ENCODE peak calls at places on chromosomes 16 and 17, in four cellular contexts. One of them, this sample, is unnamed.

GRCh38 chr17:62670202-62670821 is 42.8 kb downstream of the MRC2 start:
- DNase-seq in activated T-cell treated with anti-CD3 and anti-CD28 coated beads, Interleukin-2, amount 50 U/mL, for 72 hours: no peak
- DNase-seq in activated gamma-delta T cell treated with anti-CD3 and anti-CD28 coated beads, Interleukin-2, amount 50 U/mL, for 16 hours: no peak
- DNase-seq in HFF-Myc: no peak
- DNase-seq in this sample: no peak

GRCh38 chr17:15092261-15092660 is 172.9 kb downstream of the PMP22 start:
- DNase-seq in activated T-cell treated with anti-CD3 and anti-CD28 coated beads, Interleukin-2, amount 50 U/mL, for 72 hours: no peak
- DNase-seq in activated gamma-delta T cell treated with anti-CD3 and anti-CD28 coated beads, Interleukin-2, amount 50 U/mL, for 16 hours: no peak
- DNase-seq in HFF-Myc: no peak
- DNase-seq in this sample: no peak

GRCh38 chr17:60941028-60941427 is 263.4 kb downstream of the BCAS3 start:
- DNase-seq in HFF-Myc: peak; percentile 70
- DNase-seq in activated T-cell treated with anti-CD3 and anti-CD28 coated beads, Interleukin-2, amount 50 U/mL, for 72 hours: no peak
- DNase-seq in activated gamma-delta T cell treated with anti-CD3 and anti-CD28 coated beads, Interleukin-2, amount 50 U/mL, for 16 hours: no peak
- DNase-seq in this sample: no peak

GRCh38 chr16:16020291-16020690 is 70.9 kb downstream of the ABCC1 start:
- DNase-seq in activated gamma-delta T cell treated with anti-CD3 and anti-CD28 coated beads, Interleukin-2, amount 50 U/mL, for 16 hours: no peak
- DNase-seq in activated T-cell treated with anti-CD3 and anti-CD28 coated beads, Interleukin-2, amount 50 U/mL, for 72 hours: no peak
- DNase-seq in HFF-Myc: no peak
- DNase-seq in this sample: no peak

GRCh38 chr16:67672739-67673662 is 6.4 kb downstream of the C16orf86 start:
- DNase-seq in HFF-Myc: no peak
- DNase-seq in activated gamma-delta T cell treated with anti-CD3 and anti-CD28 coated beads, Interleukin-2, amount 50 U/mL, for 16 hours: no peak
- DNase-seq in activated T-cell treated with anti-CD3 and anti-CD28 coated beads, Interleukin-2, amount 50 U/mL, for 72 hours: peak; percentile 66
- DNase-seq in this sample: no peak

GRCh38 chr17:47693667-47694017 is 319 bp upstream of the TBKBP1 start:
- DNase-seq in activated T-cell treated with anti-CD3 and anti-CD28 coated beads, Interleukin-2, amount 50 U/mL, for 72 hours: peak; percentile 48
- DNase-seq in HFF-Myc: no peak
- DNase-seq in activated gamma-delta T cell treated with anti-CD3 and anti-CD28 coated beads, Interleukin-2, amount 50 U/mL, for 16 hours: no peak
- DNase-seq in this sample: no peak

GRCh38 chr16:87376660-87377059 is 6.9 kb downstream of the FBXO31 start:
- DNase-seq in HFF-Myc: no peak
- DNase-seq in activated gamma-delta T cell treated with anti-CD3 and anti-CD28 coated beads, Interleukin-2, amount 50 U/mL, for 16 hours: no peak
- DNase-seq in activated T-cell treated with anti-CD3 and anti-CD28 coated beads, Interleukin-2, amount 50 U/mL, for 72 hours: no peak
- DNase-seq in this sample: no peak

GRCh38 chr16:8869212-8869987 is 594 bp upstream of the CARHSP1 start:
- DNase-seq in HFF-Myc: no peak
- DNase-seq in activated T-cell treated with anti-CD3 and anti-CD28 coated beads, Interleukin-2, amount 50 U/mL, for 72 hours: no peak
- DNase-seq in activated gamma-delta T cell treated with anti-CD3 and anti-CD28 coated beads, Interleukin-2, amount 50 U/mL, for 16 hours: no peak
- DNase-seq in this sample: no peak

GRCh38 chr17:42111901-42112551 is 488 bp downstream of the DHX58 start:
- DNase-seq in activated gamma-delta T cell treated with anti-CD3 and anti-CD28 coated beads, Interleukin-2, amount 50 U/mL, for 16 hours: no peak
- DNase-seq in HFF-Myc: no peak
- DNase-seq in activated T-cell treated with anti-CD3 and anti-CD28 coated beads, Interleukin-2, amount 50 U/mL, for 72 hours: peak; percentile 39
- DNase-seq in this sample: peak; percentile 27

GRCh38 chr17:79478051-79478461 is 132.8 kb downstream of the RBFOX3 start:
- DNase-seq in HFF-Myc: no peak
- DNase-seq in activated gamma-delta T cell treated with anti-CD3 and anti-CD28 coated beads, Interleukin-2, amount 50 U/mL, for 16 hours: no peak
- DNase-seq in activated T-cell treated with anti-CD3 and anti-CD28 coated beads, Interleukin-2, amount 50 U/mL, for 72 hours: no peak
- DNase-seq in this sample: no peak

GRCh38 chr16:77443834-77444460 is 9.1 kb upstream of the ADAMTS18 start:
- DNase-seq in HFF-Myc: no peak
- DNase-seq in activated gamma-delta T cell treated with anti-CD3 and anti-CD28 coated beads, Interleukin-2, amount 50 U/mL, for 16 hours: no peak
- DNase-seq in activated T-cell treated with anti-CD3 and anti-CD28 coated beads, Interleukin-2, amount 50 U/mL, for 72 hours: no peak
- DNase-seq in this sample: no peak

GRCh38 chr17:58783380-58783779 is 27.7 kb downstream of the PPM1E start:
- DNase-seq in activated T-cell treated with anti-CD3 and anti-CD28 coated beads, Interleukin-2, amount 50 U/mL, for 72 hours: no peak
- DNase-seq in activated gamma-delta T cell treated with anti-CD3 and anti-CD28 coated beads, Interleukin-2, amount 50 U/mL, for 16 hours: no peak
- DNase-seq in HFF-Myc: no peak
- DNase-seq in this sample: no peak

GRCh38 chr16:14334366-14335105 is 263.4 kb downstream of the MRTFB start:
- DNase-seq in activated T-cell treated with anti-CD3 and anti-CD28 coated beads, Interleukin-2, amount 50 U/mL, for 72 hours: no peak
- DNase-seq in HFF-Myc: peak; percentile 92
- DNase-seq in activated gamma-delta T cell treated with anti-CD3 and anti-CD28 coated beads, Interleukin-2, amount 50 U/mL, for 16 hours: no peak
- DNase-seq in this sample: no peak

GRCh38 chr16:13298676-13299075 is 397.3 kb downstream of the SHISA9 start:
- DNase-seq in activated T-cell treated with anti-CD3 and anti-CD28 coated beads, Interleukin-2, amount 50 U/mL, for 72 hours: no peak
- DNase-seq in HFF-Myc: no peak
- DNase-seq in activated gamma-delta T cell treated with anti-CD3 and anti-CD28 coated beads, Interleukin-2, amount 50 U/mL, for 16 hours: no peak
- DNase-seq in this sample: no peak

GRCh38 chr16:25614836-25615235 is 76.9 kb upstream of the HS3ST4 start:
- DNase-seq in activated gamma-delta T cell treated with anti-CD3 and anti-CD28 coated beads, Interleukin-2, amount 50 U/mL, for 16 hours: no peak
- DNase-seq in HFF-Myc: no peak
- DNase-seq in activated T-cell treated with anti-CD3 and anti-CD28 coated beads, Interleukin-2, amount 50 U/mL, for 72 hours: no peak
- DNase-seq in this sample: no peak

GRCh38 chr17:72296456-72296855 is 175.6 kb downstream of the SOX9 start:
- DNase-seq in activated T-cell treated with anti-CD3 and anti-CD28 coated beads, Interleukin-2, amount 50 U/mL, for 72 hours: no peak
- DNase-seq in HFF-Myc: no peak
- DNase-seq in activated gamma-delta T cell treated with anti-CD3 and anti-CD28 coated beads, Interleukin-2, amount 50 U/mL, for 16 hours: no peak
- DNase-seq in this sample: no peak

GRCh38 chr16:68332411-68333121 is 21.7 kb downstream of the PRMT7 start:
- DNase-seq in HFF-Myc: no peak
- DNase-seq in activated gamma-delta T cell treated with anti-CD3 and anti-CD28 coated beads, Interleukin-2, amount 50 U/mL, for 16 hours: no peak
- DNase-seq in activated T-cell treated with anti-CD3 and anti-CD28 coated beads, Interleukin-2, amount 50 U/mL, for 72 hours: no peak
- DNase-seq in this sample: peak; percentile 9

GRCh38 chr16:31134625-31135534 is 647 bp downstream of the PRSS8 start:
- DNase-seq in activated gamma-delta T cell treated with anti-CD3 and anti-CD28 coated beads, Interleukin-2, amount 50 U/mL, for 16 hours: no peak
- DNase-seq in activated T-cell treated with anti-CD3 and anti-CD28 coated beads, Interleukin-2, amount 50 U/mL, for 72 hours: no peak
- DNase-seq in HFF-Myc: no peak
- DNase-seq in this sample: no peak

GRCh38 chr17:5941258-5941657 is 128.9 kb upstream of the WSCD1 start:
- DNase-seq in activated gamma-delta T cell treated with anti-CD3 and anti-CD28 coated beads, Interleukin-2, amount 50 U/mL, for 16 hours: no peak
- DNase-seq in activated T-cell treated with anti-CD3 and anti-CD28 coated beads, Interleukin-2, amount 50 U/mL, for 72 hours: no peak
- DNase-seq in HFF-Myc: no peak
- DNase-seq in this sample: no peak

GRCh38 chr17:66975188-66975587 is 10.7 kb downstream of the CACNG4 start:
- DNase-seq in activated gamma-delta T cell treated with anti-CD3 and anti-CD28 coated beads, Interleukin-2, amount 50 U/mL, for 16 hours: no peak
- DNase-seq in HFF-Myc: no peak
- DNase-seq in activated T-cell treated with anti-CD3 and anti-CD28 coated beads, Interleukin-2, amount 50 U/mL, for 72 hours: no peak
- DNase-seq in this sample: no peak

GRCh38 chr17:33981713-33982601 is 273.1 kb upstream of the CCL2 start:
- DNase-seq in activated T-cell treated with anti-CD3 and anti-CD28 coated beads, Interleukin-2, amount 50 U/mL, for 72 hours: no peak
- DNase-seq in activated gamma-delta T cell treated with anti-CD3 and anti-CD28 coated beads, Interleukin-2, amount 50 U/mL, for 16 hours: no peak
- DNase-seq in HFF-Myc: no peak
- DNase-seq in this sample: no peak

GRCh38 chr16:30473231-30474061 is 904 bp downstream of the ITGAL start:
- DNase-seq in activated gamma-delta T cell treated with anti-CD3 and anti-CD28 coated beads, Interleukin-2, amount 50 U/mL, for 16 hours: peak; percentile 57
- DNase-seq in HFF-Myc: no peak
- DNase-seq in activated T-cell treated with anti-CD3 and anti-CD28 coated beads, Interleukin-2, amount 50 U/mL, for 72 hours: peak; percentile 80
- DNase-seq in this sample: peak; percentile 80

GRCh38 chr16:47136101-47136820 is 7.5 kb downstream of the NETO2 start:
- DNase-seq in HFF-Myc: no peak
- DNase-seq in activated T-cell treated with anti-CD3 and anti-CD28 coated beads, Interleukin-2, amount 50 U/mL, for 72 hours: peak; percentile 27
- DNase-seq in activated gamma-delta T cell treated with anti-CD3 and anti-CD28 coated beads, Interleukin-2, amount 50 U/mL, for 16 hours: no peak
- DNase-seq in this sample: no peak

GRCh38 chr17:3773511-3773910 is 27.5 kb downstream of the ITGAE start:
- DNase-seq in HFF-Myc: peak; percentile 14
- DNase-seq in activated T-cell treated with anti-CD3 and anti-CD28 coated beads, Interleukin-2, amount 50 U/mL, for 72 hours: no peak
- DNase-seq in activated gamma-delta T cell treated with anti-CD3 and anti-CD28 coated beads, Interleukin-2, amount 50 U/mL, for 16 hours: no peak
- DNase-seq in this sample: no peak

GRCh38 chr17:3598078-3598477 is 11.1 kb downstream of the TRPV1 start:
- DNase-seq in activated gamma-delta T cell treated with anti-CD3 and anti-CD28 coated beads, Interleukin-2, amount 50 U/mL, for 16 hours: no peak
- DNase-seq in activated T-cell treated with anti-CD3 and anti-CD28 coated beads, Interleukin-2, amount 50 U/mL, for 72 hours: no peak
- DNase-seq in HFF-Myc: no peak
- DNase-seq in this sample: no peak

GRCh38 chr16:30180741-30181140 is 2.7 kb upstream of the CORO1A start:
- DNase-seq in HFF-Myc: no peak
- DNase-seq in activated gamma-delta T cell treated with anti-CD3 and anti-CD28 coated beads, Interleukin-2, amount 50 U/mL, for 16 hours: no peak
- DNase-seq in activated T-cell treated with anti-CD3 and anti-CD28 coated beads, Interleukin-2, amount 50 U/mL, for 72 hours: no peak
- DNase-seq in this sample: no peak

GRCh38 chr16:74774223-74775139 is at the start of gene FA2H:
- DNase-seq in HFF-Myc: no peak
- DNase-seq in activated T-cell treated with anti-CD3 and anti-CD28 coated beads, Interleukin-2, amount 50 U/mL, for 72 hours: peak; percentile 82
- DNase-seq in activated gamma-delta T cell treated with anti-CD3 and anti-CD28 coated beads, Interleukin-2, amount 50 U/mL, for 16 hours: peak; percentile 22
- DNase-seq in this sample: peak; percentile 74

GRCh38 chr16:57863434-57864160 is 61.3 kb upstream of the KIFC3 start:
- DNase-seq in HFF-Myc: peak; percentile 51
- DNase-seq in activated gamma-delta T cell treated with anti-CD3 and anti-CD28 coated beads, Interleukin-2, amount 50 U/mL, for 16 hours: no peak
- DNase-seq in activated T-cell treated with anti-CD3 and anti-CD28 coated beads, Interleukin-2, amount 50 U/mL, for 72 hours: no peak
- DNase-seq in this sample: no peak

GRCh38 chr16:11546522-11547485 is 39.9 kb downstream of the LITAF start:
- DNase-seq in HFF-Myc: no peak
- DNase-seq in activated gamma-delta T cell treated with anti-CD3 and anti-CD28 coated beads, Interleukin-2, amount 50 U/mL, for 16 hours: no peak
- DNase-seq in activated T-cell treated with anti-CD3 and anti-CD28 coated beads, Interleukin-2, amount 50 U/mL, for 72 hours: no peak
- DNase-seq in this sample: no peak

GRCh38 chr16:389317-389716 is 7.5 kb upstream of the PGAP6 start:
- DNase-seq in HFF-Myc: no peak
- DNase-seq in activated T-cell treated with anti-CD3 and anti-CD28 coated beads, Interleukin-2, amount 50 U/mL, for 72 hours: no peak
- DNase-seq in activated gamma-delta T cell treated with anti-CD3 and anti-CD28 coated beads, Interleukin-2, amount 50 U/mL, for 16 hours: no peak
- DNase-seq in this sample: no peak

GRCh38 chr17:68599091-68599872 is 1.9 kb downstream of the FAM20A start:
- DNase-seq in HFF-Myc: no peak
- DNase-seq in activated T-cell treated with anti-CD3 and anti-CD28 coated beads, Interleukin-2, amount 50 U/mL, for 72 hours: no peak
- DNase-seq in activated gamma-delta T cell treated with anti-CD3 and anti-CD28 coated beads, Interleukin-2, amount 50 U/mL, for 16 hours: no peak
- DNase-seq in this sample: no peak

GRCh38 chr17:62727916-62728672 is 80.0 kb downstream of the MARCHF10 start:
- DNase-seq in activated gamma-delta T cell treated with anti-CD3 and anti-CD28 coated beads, Interleukin-2, amount 50 U/mL, for 16 hours: no peak
- DNase-seq in activated T-cell treated with anti-CD3 and anti-CD28 coated beads, Interleukin-2, amount 50 U/mL, for 72 hours: no peak
- DNase-seq in HFF-Myc: no peak
- DNase-seq in this sample: no peak

This sample was measured in T-helper 2 cell treated with Interferon-gamma antibody and Interleukin-4, amounts not matched to agents 5 μg/mL and 100 μg/mL, for 36 hours.